ENCODE peak calls at places on chromosomes 12 and 14, in ten cellular contexts. J is stimulated activated CD8-positive, alpha-beta memory T cell treated with anti-CD3 and anti-CD28 coated beads, Interleukin-2, amount 100 ng/mL, for 1 hour; L is T1000; K is RPMI7951; F is stimulated activated CD4-positive, alpha-beta T cell treated with anti-CD3 and anti-CD28 coated beads, Interleukin-12 subunit alpha, Interleukin-12 subunit beta, amount 100 ng/mL, for 48 hours; E is neuronal stem cell; D is dorsolateral prefrontal cortex; Q is HAP-1; C is LoVo; V is NCI-H1105. R is an unnamed sample.

GRCh38 chr14:104601786-104602185 is 2.8 kb downstream of the TMEM179 start:
- DNase-seq in J (no peak), L (no peak), K (peak), F (no peak), E (no peak), D (peak), Q (no peak), C (no peak), V (no peak), R (peak)

GRCh38 chr14:32230695-32231280 is 27.7 kb upstream of the RNU6-8 start:
- DNase-seq in J (no peak), L (no peak), K (peak), F (no peak), E (no peak), D (no peak), Q (no peak), C (no peak), V (no peak), R (peak)

GRCh38 chr14:96038558-96038919 is 623 bp upstream of the C14orf132 start:
- DNase-seq in J (no peak), L (no peak), K (no peak), F (no peak), E (no peak), D (no peak), Q (no peak), C (no peak), V (no peak), R (no peak)

GRCh38 chr12:53729659-53730058 is 2.4 kb upstream of the CALCOCO1 start:
- DNase-seq in J (no peak), L (no peak), K (no peak), F (no peak), E (no peak), D (no peak), Q (no peak), C (no peak), V (no peak), R (peak)

GRCh38 chr12:11143352-11143751 is 8.9 kb upstream of the TAS2R30 start:
- DNase-seq in J (no peak), L (no peak), K (no peak), F (no peak), E (no peak), D (no peak), Q (no peak), C (no peak), V (no peak), R (no peak)

GRCh38 chr12:105823810-105824209 is 314.9 kb downstream of the NUAK1 start:
- DNase-seq in J (no peak), L (no peak), K (no peak), F (no peak), E (no peak), D (no peak), Q (no peak), C (no peak), V (no peak), R (no peak)

GRCh38 chr12:101238806-101239329 is 28.8 kb upstream of the SLC5A8 start:
- DNase-seq in J (no peak), L (no peak), K (no peak), F (no peak), E (no peak), D (no peak), Q (no peak), C (no peak), V (no peak), R (no peak)

GRCh38 chr14:37545174-37545573 is 49.9 kb downstream of the FOXA1 start:
- DNase-seq in J (no peak), L (no peak), K (no peak), F (no peak), E (no peak), D (no peak), Q (no peak), C (no peak), V (no peak), R (no peak)

GRCh38 chr12:81518638-81519037 is 240.5 kb downstream of the PPFIA2 start:
- DNase-seq in J (no peak), L (no peak), K (no peak), F (no peak), E (no peak), D (no peak), Q (no peak), C (no peak), V (no peak), R (no peak)

GRCh38 chr12:123029550-123029949 is 49.1 kb downstream of the ARL6IP4 start:
- DNase-seq in J (no peak), L (no peak), K (no peak), F (no peak), E (no peak), D (no peak), Q (no peak), C (no peak), V (no peak), R (no peak)

GRCh38 chr12:94062796-94063635 is 85.4 kb upstream of the PLXNC1 start:
- DNase-seq in J (no peak), L (no peak), K (peak), F (no peak), E (no peak), D (no peak), Q (no peak), C (no peak), V (no peak), R (no peak)

GRCh38 chr12:112978163-112979081 is at the start of gene OAS2:
- DNase-seq in J (peak), L (no peak), K (peak), F (peak), E (no peak), D (no peak), Q (no peak), C (peak), V (no peak), R (peak)

GRCh38 chr12:124617615-124618014 is 50.2 kb upstream of the NCOR2 start:
- DNase-seq in J (no peak), L (no peak), K (no peak), F (no peak), E (no peak), D (peak), Q (no peak), C (no peak), V (peak), R (no peak)

GRCh38 chr14:105395538-105395854 is 2.8 kb upstream of the TEX22 start:
- DNase-seq in J (no peak), L (no peak), K (no peak), F (no peak), E (no peak), D (no peak), Q (no peak), C (no peak), V (no peak), R (no peak)

GRCh38 chr14:54331516-54331915 is 65.3 kb upstream of the CDKN3 start:
- DNase-seq in J (no peak), L (no peak), K (no peak), F (no peak), E (no peak), D (no peak), Q (no peak), C (no peak), V (no peak), R (no peak)

GRCh38 chr14:85131523-85131922 is 398.4 kb upstream of the FLRT2 start:
- DNase-seq in J (no peak), L (no peak), K (no peak), F (no peak), E (no peak), D (no peak), Q (no peak), C (no peak), V (no peak), R (no peak)

GRCh38 chr12:1744932-1745331 is 54.1 kb downstream of the ADIPOR2 start:
- DNase-seq in J (no peak), L (no peak), K (no peak), F (no peak), E (no peak), D (no peak), Q (no peak), C (no peak), V (no peak), R (peak)

GRCh38 chr14:75264036-75264435 is 14.6 kb upstream of the FOS start:
- DNase-seq in J (no peak), L (no peak), K (no peak), F (no peak), E (no peak), D (no peak), Q (no peak), C (no peak), V (no peak), R (no peak)

GRCh38 chr12:53062011-53062961 is 12.4 kb downstream of the TNS2 start:
- DNase-seq in J (no peak), L (no peak), K (no peak), F (no peak), E (no peak), D (no peak), Q (no peak), C (no peak), V (no peak), R (no peak)

GRCh38 chr12:131940121-131940520 is 9.6 kb upstream of the EP400 start:
- DNase-seq in J (no peak), L (no peak), K (no peak), F (no peak), E (no peak), D (no peak), Q (no peak), C (no peak), V (no peak), R (peak)

GRCh38 chr12:27541031-27541719 is 17.2 kb downstream of the PPFIBP1 start:
- DNase-seq in J (no peak), L (no peak), K (no peak), F (no peak), E (no peak), D (no peak), Q (no peak), C (no peak), V (no peak), R (no peak)

GRCh38 chr12:130702966-130703732 is 12.9 kb downstream of the RIMBP2 start:
- DNase-seq in J (no peak), L (no peak), K (no peak), F (no peak), E (peak), D (no peak), Q (no peak), C (no peak), V (no peak), R (no peak)

GRCh38 chr14:91886961-91887360 is 19.6 kb upstream of the TC2N start:
- DNase-seq in J (no peak), L (no peak), K (no peak), F (no peak), E (no peak), D (no peak), Q (no peak), C (no peak), V (no peak), R (no peak)

GRCh38 chr12:3559601-3560294 is 68.7 kb downstream of the PRMT8 start:
- DNase-seq in J (no peak), L (no peak), K (no peak), F (no peak), E (no peak), D (no peak), Q (no peak), C (no peak), V (no peak), R (no peak)

R was measured in M059J.